ENCODE peak calls at places on chromosomes 11 and 22, in five cellular contexts. Q is neural crest cell, N is nephron progenitor cell, F is WTC11, D is stomach. V is an unnamed sample.

GRCh38 chr11:44176541-44177213 is 81.2 kb downstream of the EXT2 start:
- DNase-seq in F (no peak), Q (no peak), N (no peak), D (no peak), V (no peak)

GRCh38 chr11:62148271-62148980 is 24.6 kb downstream of the INCENP start:
- DNase-seq in F (peak), Q (no peak), N (no peak), D (peak), V (peak)

GRCh38 chr11:60923800-60924109 is 505 bp upstream of the TMEM132A start:
- DNase-seq in Q (no peak), N (no peak), D (no peak), F (no peak), V (no peak)

GRCh38 chr22:24876700-24877099 is 69.8 kb downstream of the LHFPL7 start:
- DNase-seq in N (no peak), F (no peak), D (no peak), Q (no peak), V (no peak)

GRCh38 chr11:30914143-30914762 is 328.1 kb upstream of the MPPED2 start:
- DNase-seq in Q (peak), D (peak), N (peak), F (peak), V (peak)

GRCh38 chr11:17978553-17979287 is 34.1 kb downstream of the SERGEF start:
- DNase-seq in N (peak), Q (peak), D (peak), F (peak), V (peak)

GRCh38 chr11:12070446-12071267 is 39.7 kb upstream of the MICAL2 start:
- DNase-seq in N (no peak), F (no peak), Q (no peak), D (no peak), V (no peak)

GRCh38 chr11:135033545-135033944 is 621.5 kb upstream of the B3GAT1 start:
- DNase-seq in Q (peak), N (peak), F (peak), D (no peak), V (no peak)

GRCh38 chr11:40987895-40988435 is 471.5 kb downstream of the LRRC4C start:
- DNase-seq in D (no peak), Q (no peak), F (no peak), N (no peak), V (no peak)

GRCh38 chr22:27323646-27324045 is 477.9 kb downstream of the MN1 start:
- DNase-seq in Q (no peak), D (no peak), F (no peak), N (no peak), V (no peak)

GRCh38 chr11:77449060-77449521 is 24.8 kb downstream of the PAK1 start:
- DNase-seq in F (no peak), N (no peak), Q (no peak), D (no peak), V (no peak)

GRCh38 chr11:9489366-9489765 is 28.6 kb downstream of the ZNF143 start:
- DNase-seq in D (no peak), Q (no peak), F (no peak), N (no peak), V (no peak)

GRCh38 chr11:62144641-62145255 is 20.9 kb downstream of the INCENP start:
- DNase-seq in D (peak), Q (no peak), N (no peak), F (peak), V (no peak)

GRCh38 chr11:104091281-104092071 is 55.0 kb downstream of the DDI1 start:
- DNase-seq in Q (no peak), N (no peak), F (no peak), D (no peak), V (no peak)

GRCh38 chr11:127939000-127939399 is 648.4 kb downstream of the ETS1 start:
- DNase-seq in N (no peak), Q (no peak), F (no peak), D (no peak), V (no peak)

GRCh38 chr11:57324154-57324885 is 432 bp downstream of the TNKS1BP1 start:
- DNase-seq in N (peak), D (peak), Q (peak), F (peak), V (peak)

GRCh38 chr22:46381731-46382130 is 46.2 kb downstream of the TRMU start:
- DNase-seq in D (no peak), N (no peak), F (no peak), Q (no peak), V (no peak)

GRCh38 chr11:63866211-63866610 is 27.3 kb downstream of the MARK2 start:
- DNase-seq in D (peak), N (no peak), Q (no peak), F (no peak), V (no peak)

GRCh38 chr11:125756050-125756449 is 10.0 kb downstream of the PATE1 start:
- DNase-seq in N (no peak), F (no peak), Q (no peak), D (no peak), V (no peak)

GRCh38 chr22:28594784-28595324 is 84.8 kb downstream of the TTC28 start:
- DNase-seq in N (no peak), D (no peak), F (no peak), Q (no peak), V (no peak)

GRCh38 chr11:47797633-47798032 is 30.5 kb upstream of the FNBP4 start:
- DNase-seq in N (no peak), D (no peak), Q (no peak), F (no peak), V (no peak)

GRCh38 chr11:31808721-31809542 is 2.2 kb downstream of the PAX6 start:
- DNase-seq in N (no peak), D (no peak), Q (peak), F (no peak), V (no peak)

GRCh38 chr11:10474551-10474950 is 19.5 kb downstream of the AMPD3 start:
- DNase-seq in D (no peak), Q (no peak), F (no peak), N (no peak), V (no peak)

GRCh38 chr11:102599642-102600261 is 25.4 kb downstream of the MMP20 start:
- DNase-seq in N (no peak), Q (no peak), F (no peak), D (no peak), V (no peak)

GRCh38 chr11:471468-472145 is 21.5 kb downstream of the PTDSS2 start:
- DNase-seq in N (no peak), D (no peak), F (no peak), Q (no peak), V (no peak)

GRCh38 chr11:20388096-20389055 is 860 bp downstream of the PRMT3 start:
- DNase-seq in F (no peak), N (no peak), D (no peak), Q (no peak), V (no peak)

GRCh38 chr22:46064966-46065666 is 85.2 kb upstream of the PPARA start:
- DNase-seq in N (no peak), D (peak), F (no peak), Q (no peak), V (no peak)

GRCh38 chr11:63941901-63942300 is 3.1 kb downstream of the NAA40 start:
- DNase-seq in F (no peak), Q (no peak), N (no peak), D (no peak), V (no peak)

GRCh38 chr11:72308226-72309073 is 64.5 kb upstream of the PHOX2A start:
- DNase-seq in D (no peak), Q (no peak), F (no peak), N (no peak), V (no peak)

GRCh38 chr11:133598879-133599278 is 66.6 kb upstream of the OPCML start:
- DNase-seq in D (no peak), F (no peak), Q (no peak), N (no peak), V (no peak)
- TF ChIP-seq CTCF in D (no peak), F (no peak), Q (no peak), N (no peak), V (no peak)

DNA sequence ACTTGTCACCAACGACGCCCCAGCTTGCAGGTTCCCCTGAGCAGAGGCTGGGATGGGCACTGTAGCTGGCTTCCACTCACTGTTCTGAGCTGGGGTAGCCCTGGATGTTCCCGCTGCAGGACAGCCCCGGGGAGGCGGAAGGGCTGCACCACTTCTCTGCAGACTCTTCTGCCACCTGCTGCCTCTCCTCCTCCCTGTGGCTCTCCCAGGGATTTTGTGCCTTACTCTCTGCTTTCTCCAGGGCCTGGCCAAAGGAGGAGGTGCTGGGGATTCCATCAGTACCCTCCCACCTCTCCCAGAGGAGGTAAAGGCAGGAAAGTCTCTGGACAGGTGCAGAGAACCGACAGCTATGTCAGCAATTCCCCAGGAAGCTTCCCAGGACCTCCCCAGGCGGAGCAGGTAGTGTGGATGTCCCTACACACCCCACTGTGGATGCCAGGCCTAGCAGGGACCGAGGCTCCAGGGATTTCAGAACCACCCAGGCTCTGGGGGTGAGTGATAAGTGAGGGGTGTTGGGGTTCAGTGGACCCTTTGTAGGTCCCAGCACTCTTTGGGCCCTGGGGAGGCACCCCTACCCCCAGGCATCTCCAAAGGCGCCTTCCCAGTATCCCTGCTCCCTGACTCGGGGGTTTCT is 11.3 kb downstream of the DUSP8 start:
- DNase-seq in Q (no peak), D (no peak), F (no peak), N (no peak), V (no peak)
- TF ChIP-seq CTCF in Q (no peak), D (no peak), F (no peak), N (no peak), V (no peak)

DNA sequence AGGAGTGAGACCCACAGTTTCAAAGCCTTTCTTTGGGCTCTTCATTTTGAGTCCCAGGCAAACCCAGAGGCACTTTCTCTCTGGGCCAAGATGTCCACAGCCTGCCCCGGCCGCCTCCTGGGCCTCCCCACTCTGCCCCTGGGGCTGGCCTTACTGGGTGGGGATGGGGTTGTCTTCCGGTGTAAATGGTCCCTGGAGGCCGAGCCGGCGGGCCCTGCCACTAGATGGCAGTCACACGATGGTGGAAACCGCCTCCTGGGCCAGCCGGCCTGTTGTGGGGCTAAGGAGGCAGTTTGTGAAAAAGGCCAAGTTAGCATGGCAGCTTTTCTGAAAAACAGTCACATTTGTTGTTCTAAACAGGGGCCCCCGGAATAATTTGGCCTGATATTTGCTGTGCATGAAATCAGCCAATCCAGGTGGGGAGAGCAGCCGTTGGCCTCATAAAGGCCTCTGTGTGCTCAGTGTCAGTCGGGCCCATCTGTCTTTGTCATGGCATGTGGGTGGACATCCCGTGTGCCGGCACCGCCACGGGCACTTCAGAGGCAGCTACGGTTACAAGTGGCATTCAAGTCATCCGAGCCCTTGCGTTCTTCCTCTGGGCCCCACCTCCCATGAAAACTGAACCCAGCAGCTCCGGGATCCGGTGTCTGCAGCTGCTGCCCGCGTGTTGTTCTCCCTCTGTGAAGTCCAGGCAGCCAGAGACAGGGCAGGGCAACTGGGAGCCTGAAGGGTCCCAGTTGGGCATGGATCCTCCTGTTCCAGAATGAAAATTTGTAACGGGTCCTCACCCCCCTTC is 6.6 kb downstream of the MRPL23 start:
- DNase-seq in Q (no peak), D (no peak), N (peak), F (no peak), V (no peak)
- TF ChIP-seq CTCF in Q (no peak), D (peak), N (no peak), F (no peak), V (no peak)

GRCh38 chr11:34308821-34309585 is 48.8 kb downstream of the ABTB2 start:
- DNase-seq in N (no peak), F (no peak), D (no peak), Q (no peak), V (no peak)
- TF ChIP-seq CTCF in N (no peak), F (no peak), D (no peak), Q (no peak), V (no peak)

GRCh38 chr11:120212926-120213325 is 2.1 kb downstream of the OAF start:
- DNase-seq in N (no peak), D (no peak), Q (no peak), F (no peak), V (no peak)

GRCh38 chr11:120211522-120212258 is 858 bp downstream of the OAF start:
- DNase-seq in F (no peak), Q (no peak), D (no peak), N (no peak), V (no peak)

GRCh38 chr11:120212259-120212888 is 1.5 kb downstream of the OAF start:
- DNase-seq in D (no peak), Q (no peak), N (no peak), F (no peak), V (no peak)

GRCh38 chr11:120209750-120210650 is 832 bp upstream of the OAF start:
- DNase-seq in D (no peak), F (no peak), Q (no peak), N (no peak), V (no peak)

GRCh38 chr11:120210651-120211521 is at the start of gene OAF:
- DNase-seq in N (peak), F (peak), D (peak), Q (peak), V (peak)
- TF ChIP-seq CTCF in N (no peak), F (no peak), D (peak), Q (peak), V (peak)

GRCh38 chr11:112440518-112440917 is 179.9 kb upstream of the PLET1 start:
- DNase-seq in N (no peak), D (no peak), Q (no peak), F (peak), V (no peak)
- TF ChIP-seq CTCF in N (peak), D (no peak), Q (peak), F (peak), V (peak)

GRCh38 chr11:36792870-36793541 is 195.0 kb upstream of the RAG2 start:
- DNase-seq in F (no peak), D (no peak), Q (no peak), N (no peak), V (no peak)

GRCh38 chr11:36790450-36790849 is 192.4 kb upstream of the RAG2 start:
- DNase-seq in N (no peak), Q (no peak), F (no peak), D (no peak), V (no peak)

GRCh38 chr11:36791957-36792356 is 193.9 kb upstream of the RAG2 start:
- DNase-seq in Q (no peak), D (no peak), F (no peak), N (no peak), V (no peak)

GRCh38 chr11:36793542-36793926 is 195.5 kb upstream of the RAG2 start:
- DNase-seq in Q (peak), N (peak), F (no peak), D (no peak), V (no peak)
- TF ChIP-seq CTCF in Q (peak), N (peak), F (no peak), D (no peak), V (peak)

V was measured in progenitor cell of endocrine pancreas.